ENCODE peak calls at places on chromosomes 13 and 19, in nine cellular contexts. K is dorsolateral prefrontal cortex; G is psoas muscle; J is coronary artery; Y is mucosa of descending colon; M is A549; X is thoracic aorta; W is fibroblast of mammary gland; R is CD4-positive, alpha-beta T cell. L is an unnamed sample.

GRCh38 chr13:109938255-109938936 is 152.0 kb upstream of the IRS2 start:
- DNase-seq in G (no peak), J (no peak), X (no peak), W (peak; percentile 96), Y (no peak), R (no peak), K (no peak), M (no peak), L (no peak)

GRCh38 chr13:38755792-38756191 is 68.9 kb downstream of the FREM2 start:
- DNase-seq in K (no peak), Y (no peak), G (no peak), R (no peak), W (no peak), M (no peak), J (no peak), X (no peak), L (no peak)

GRCh38 chr13:19056355-19056880 is 125.2 kb downstream of the TUBA3C start:
- DNase-seq in R (no peak), M (no peak), X (no peak), K (no peak), G (no peak), Y (no peak), W (no peak), J (no peak), L (no peak)

GRCh38 chr13:21033224-21033855 is 28.0 kb downstream of the LATS2 start:
- DNase-seq in Y (no peak), M (no peak), R (no peak), G (no peak), J (no peak), X (no peak), W (peak; percentile 77), K (no peak), L (no peak)

GRCh38 chr13:97435794-97436193 is 1.8 kb downstream of the RAP2A start:
- DNase-seq in M (no peak), X (no peak), R (no peak), Y (no peak), G (no peak), W (peak; percentile 35), K (no peak), J (no peak), L (no peak)

GRCh38 chr19:648904-649733 is 9.4 kb downstream of the FGF22 start:
- DNase-seq in M (no peak), G (no peak), K (no peak), X (no peak), W (no peak), Y (no peak), R (no peak), J (no peak), L (no peak)

GRCh38 chr19:51144482-51145045 is 2.5 kb downstream of the SIGLEC7 start:
- DNase-seq in J (peak; percentile 64), W (no peak), G (no peak), M (no peak), Y (no peak), X (no peak), K (no peak), R (no peak), L (no peak)

GRCh38 chr19:46115396-46116109 is 8.9 kb downstream of the IGFL3 start:
- DNase-seq in G (no peak), W (peak; percentile 79), M (peak; percentile 70), X (no peak), K (peak; percentile 10), J (no peak), R (no peak), Y (no peak), L (no peak)

GRCh38 chr13:98549728-98550317 is 27.1 kb downstream of the STK24 start:
- DNase-seq in X (no peak), J (no peak), G (no peak), Y (no peak), M (no peak), W (peak; percentile 67), R (no peak), K (no peak), L (no peak)

GRCh38 chr19:3356805-3357204 is 9.6 kb upstream of the NFIC start:
- DNase-seq in R (no peak), K (no peak), J (no peak), G (no peak), Y (no peak), M (no peak), X (no peak), W (no peak), L (no peak)

GRCh38 chr19:53109527-53109926 is 6.3 kb upstream of the ZNF160 start:
- DNase-seq in R (no peak), W (no peak), Y (no peak), G (no peak), K (no peak), J (no peak), M (no peak), X (no peak), L (no peak)

GRCh38 chr13:110683203-110683883 is 22.6 kb downstream of the CARS2 start:
- DNase-seq in G (no peak), R (no peak), M (no peak), K (no peak), Y (peak; percentile 18), W (peak; percentile 36), J (no peak), X (no peak), L (no peak)

GRCh38 chr13:24693862-24694471 is 13.8 kb downstream of the ATP12A start:
- DNase-seq in Y (peak; percentile 54), J (no peak), R (no peak), X (no peak), W (peak; percentile 60), M (peak; percentile 70), K (no peak), G (no peak), L (no peak)

GRCh38 chr13:20461481-20461859 is 64.2 kb downstream of the CRYL1 start:
- DNase-seq in G (no peak), W (peak; percentile 71), M (no peak), J (no peak), X (no peak), K (no peak), Y (no peak), R (no peak), L (no peak)

GRCh38 chr13:112897956-112898785 is 70.8 kb upstream of the MCF2L start:
- DNase-seq in Y (no peak), K (no peak), X (no peak), R (no peak), M (no peak), J (no peak), W (no peak), G (no peak), L (no peak)

GRCh38 chr19:40539070-40539469 is 37.6 kb upstream of the SHKBP1 start:
- DNase-seq in J (no peak), W (peak; percentile 17), R (no peak), K (peak; percentile 22), G (no peak), X (no peak), Y (no peak), M (no peak), L (no peak)
- TF ChIP-seq CTCF in J (no peak), W (no peak), R (no peak), K (no peak), G (no peak), X (no peak), Y (no peak), M (no peak), L (no peak)

DNA sequence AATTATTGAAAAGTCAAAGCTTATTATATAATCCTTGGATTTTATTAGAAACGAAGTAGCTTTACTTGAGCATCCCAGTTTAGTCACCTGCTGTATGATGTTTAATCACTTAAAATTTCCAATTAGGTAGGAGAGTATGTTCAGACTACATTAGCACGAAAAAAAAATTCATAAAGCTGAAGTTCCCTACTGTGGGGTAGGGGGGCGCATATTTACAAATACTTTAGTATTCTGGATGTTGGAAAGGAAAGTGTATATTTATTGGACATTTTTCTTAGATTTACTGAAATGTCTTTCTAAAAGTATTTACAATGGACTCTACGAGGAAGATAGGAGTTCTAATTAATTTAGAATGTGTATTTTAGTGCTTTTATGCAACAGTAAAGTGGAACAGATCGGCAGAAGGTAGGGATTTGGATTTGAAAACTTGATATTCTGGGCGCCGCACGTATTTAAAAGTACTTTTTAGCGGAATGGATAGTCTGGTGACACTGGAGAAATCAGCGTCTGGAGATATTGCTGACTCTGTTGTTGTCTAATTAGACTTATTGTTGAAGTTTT is 1.9 kb downstream of the CDK8 start:
- DNase-seq in Y (no peak), K (no peak), X (no peak), W (peak; percentile 6), M (no peak), J (no peak), R (no peak), G (no peak), L (no peak)
- TF ChIP-seq CTCF in Y (no peak), K (peak; percentile 8), X (no peak), W (peak; percentile 34), M (no peak), J (no peak), R (no peak), G (no peak), L (no peak)

DNA sequence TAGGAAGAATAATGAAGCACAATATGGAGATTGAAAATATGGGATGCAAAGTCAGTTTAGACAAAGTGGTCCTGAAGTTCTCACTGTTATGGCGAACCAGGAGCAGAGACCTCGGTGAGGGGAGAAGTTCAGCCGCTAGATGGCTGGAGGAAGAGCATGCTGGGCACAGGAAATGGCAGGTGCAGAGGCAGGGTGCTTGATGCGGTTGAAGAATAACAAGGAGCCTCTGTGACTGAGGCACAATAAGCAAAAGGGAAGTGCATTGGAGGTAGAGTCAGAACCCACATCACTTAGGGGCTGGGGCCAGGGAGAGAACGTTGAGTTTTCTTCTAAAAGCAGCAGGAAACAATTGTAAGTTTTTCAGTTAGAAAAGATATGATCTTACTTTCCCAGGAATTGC is 1725.2 kb downstream of the EFNB2 start:
- DNase-seq in W (no peak), J (no peak), G (no peak), Y (no peak), K (no peak), R (no peak), X (no peak), M (no peak), L (no peak)
- TF ChIP-seq CTCF in W (no peak), J (no peak), G (no peak), Y (no peak), K (no peak), R (no peak), X (no peak), M (no peak), L (no peak)

GRCh38 chr13:91347996-91348905 is 764 bp downstream of the MIR17HG start:
- DNase-seq in X (no peak), M (peak; percentile 48), W (no peak), R (peak; percentile 71), Y (peak; percentile 60), G (peak; percentile 53), K (peak; percentile 53), J (peak; percentile 73), L (peak; percentile 25)

GRCh38 chr13:91346848-91347211 is 657 bp upstream of the MIR17HG start:
- DNase-seq in G (no peak), M (no peak), W (no peak), J (no peak), R (peak; percentile 45), X (no peak), Y (peak; percentile 43), K (no peak), L (no peak)

GRCh38 chr13:91349992-91350911 is 2.8 kb downstream of the MIR17HG start:
- DNase-seq in K (no peak), J (no peak), W (no peak), M (no peak), G (no peak), R (no peak), X (no peak), Y (no peak), L (no peak)

GRCh38 chr13:91347212-91347995 is at the start of gene MIR17HG:
- DNase-seq in J (peak; percentile 90), X (peak; percentile 56), G (peak; percentile 90), W (peak; percentile 75), R (peak; percentile 86), Y (peak; percentile 94), M (peak; percentile 49), K (peak; percentile 84), L (peak; percentile 66)

GRCh38 chr13:91348906-91349435 is 1.5 kb downstream of the MIR17HG start:
- DNase-seq in G (peak; percentile 94), M (no peak), Y (peak; percentile 99), K (peak; percentile 90), X (peak; percentile 84), W (peak; percentile 81), R (peak; percentile 95), J (peak; percentile 92), L (peak; percentile 98)
- TF ChIP-seq CTCF in G (peak; percentile 98), M (peak; percentile 50), Y (peak; percentile 99), K (peak; percentile 86), X (peak; percentile 93), W (peak; percentile 68), R (peak; percentile 79), J (peak; percentile 93), L (peak; percentile 95)

L was measured in omental fat pad.